ENCODE peak calls at places on chromosomes 11 and 22, in eight cellular contexts. R is SHP77 treated with DMSO at 0.1 percent for 48 hours; H is HT-29; C is T47D; A is activated CD4-positive, CD25-positive, alpha-beta regulatory T cell treated with anti-CD3 and anti-CD28 coated beads, Interleukin-2, amount 50 U/mL, for 16 hours; F is stimulated activated naive CD4-positive, alpha-beta T cell; K is NCI-H1436; P is EL. Y is an unnamed sample.

GRCh38 chr11:122197055-122197987 is 81.3 kb upstream of the BLID start:
- DNase-seq in R (no peak), C (no peak), A (no peak), H (peak), P (peak), F (no peak), K (no peak), Y (no peak)

GRCh38 chr11:84103096-84103495 is 816.9 kb upstream of the CCDC90B start:
- DNase-seq in C (no peak), A (no peak), R (no peak), P (no peak), F (no peak), H (no peak), K (peak), Y (no peak)

GRCh38 chr11:34363363-34364084 is 5.7 kb upstream of the ABTB2 start:
- DNase-seq in F (no peak), C (no peak), R (no peak), A (no peak), H (no peak), K (no peak), P (no peak), Y (no peak)

GRCh38 chr22:43956383-43956782 is 1.1 kb downstream of the SAMM50 start:
- DNase-seq in A (no peak), F (no peak), C (no peak), R (no peak), H (no peak), P (no peak), K (no peak), Y (no peak)

GRCh38 chr11:63961608-63962412 is 12.6 kb upstream of the COX8A start:
- DNase-seq in K (no peak), F (no peak), C (peak), H (peak), P (no peak), A (no peak), R (no peak), Y (peak)

GRCh38 chr11:123231263-123231662 is 36.2 kb upstream of the CLMP start:
- DNase-seq in R (no peak), C (no peak), K (no peak), F (no peak), A (no peak), H (no peak), P (peak), Y (no peak)

GRCh38 chr11:58573451-58574104 is 2.1 kb downstream of the LPXN start:
- DNase-seq in K (no peak), H (no peak), A (peak), C (no peak), F (peak), R (no peak), P (peak), Y (no peak)

GRCh38 chr22:28297504-28297903 is 378.4 kb upstream of the PITPNB start:
- DNase-seq in F (no peak), A (no peak), R (no peak), K (no peak), H (no peak), C (no peak), P (no peak), Y (no peak)

GRCh38 chr22:45888221-45889092 is 88.5 kb downstream of the WNT7B start:
- DNase-seq in R (no peak), A (no peak), P (no peak), K (no peak), F (no peak), C (no peak), H (no peak), Y (no peak)

GRCh38 chr22:25659413-25659812 is 82.6 kb upstream of the MYO18B start:
- DNase-seq in H (no peak), K (no peak), F (no peak), R (no peak), A (no peak), C (no peak), P (no peak), Y (no peak)

GRCh38 chr11:36452231-36452630 is 57.8 kb downstream of the TRAF6 start:
- DNase-seq in H (no peak), K (no peak), R (no peak), A (no peak), C (no peak), P (no peak), F (no peak), Y (no peak)

GRCh38 chr11:20057055-20057943 is 103.0 kb downstream of the DBX1 start:
- DNase-seq in K (no peak), C (no peak), A (no peak), H (no peak), F (no peak), P (no peak), R (no peak), Y (no peak)

GRCh38 chr11:108872781-108873291 is 208.0 kb downstream of the DDX10 start:
- DNase-seq in A (no peak), R (no peak), F (no peak), H (no peak), P (peak), C (no peak), K (no peak), Y (no peak)

GRCh38 chr11:26730711-26731460 is 9.0 kb upstream of the SLC5A12 start:
- DNase-seq in R (no peak), P (peak), H (peak), F (no peak), A (no peak), K (no peak), C (no peak), Y (no peak)

GRCh38 chr22:36873614-36874308 is 13.0 kb downstream of the NCF4 start:
- DNase-seq in K (peak), C (peak), A (peak), P (peak), H (peak), R (no peak), F (no peak), Y (no peak)